ENCODE peak calls at places on chromosomes 7 and 10, in six cellular contexts. One of them, this sample, is unnamed. For H3K4me1, the result is how much of the 10 kb centered on the place peaks cover.

GRCh38 chr7:116713918-116714317 is 41.9 kb downstream of the MET start:
- DNase-seq in neural progenitor cell: no peak
- DNase-seq in OCI-LY7: no peak
- DNase-seq in body of pancreas: no peak
- DNase-seq in hepatocyte: no peak
- DNase-seq in fibroblast of lung: peak
- DNase-seq in this sample: no peak

GRCh38 chr7:50369408-50370026 is 65.0 kb downstream of the IKZF1 start:
- DNase-seq in neural progenitor cell: peak
- DNase-seq in OCI-LY7: peak
- DNase-seq in body of pancreas: no peak
- DNase-seq in hepatocyte: no peak
- DNase-seq in fibroblast of lung: peak
- DNase-seq in this sample: peak

GRCh38 chr10:63331586-63331985 is 134.2 kb downstream of the JMJD1C start:
- DNase-seq in neural progenitor cell: no peak
- DNase-seq in OCI-LY7: no peak
- DNase-seq in body of pancreas: no peak
- DNase-seq in hepatocyte: no peak
- DNase-seq in fibroblast of lung: peak
- DNase-seq in this sample: no peak

GRCh38 chr7:100489824-100490223 is 6.1 kb downstream of the NYAP1 start:
- DNase-seq in neural progenitor cell: peak
- DNase-seq in OCI-LY7: peak
- DNase-seq in body of pancreas: peak
- DNase-seq in hepatocyte: peak
- DNase-seq in fibroblast of lung: peak
- DNase-seq in this sample: peak

GRCh38 chr10:6203331-6204062 is 765 bp downstream of the PFKFB3 start:
- DNase-seq in neural progenitor cell: peak
- DNase-seq in OCI-LY7: peak
- DNase-seq in body of pancreas: peak
- DNase-seq in hepatocyte: peak
- DNase-seq in fibroblast of lung: peak
- DNase-seq in this sample: peak

GRCh38 chr10:61634711-61635110 is 28.0 kb upstream of the CABCOCO1 start:
- DNase-seq in neural progenitor cell: no peak
- DNase-seq in OCI-LY7: no peak
- DNase-seq in body of pancreas: no peak
- DNase-seq in hepatocyte: no peak
- DNase-seq in fibroblast of lung: peak
- DNase-seq in this sample: no peak

GRCh38 chr10:6757119-6757518 is 177.0 kb upstream of the PRKCQ start:
- DNase-seq in neural progenitor cell: no peak
- DNase-seq in OCI-LY7: no peak
- DNase-seq in body of pancreas: no peak
- DNase-seq in hepatocyte: no peak
- DNase-seq in fibroblast of lung: no peak
- DNase-seq in this sample: no peak

GRCh38 chr7:88546808-88547207 is 212.7 kb upstream of the ZNF804B start:
- DNase-seq in neural progenitor cell: peak
- DNase-seq in OCI-LY7: peak
- DNase-seq in body of pancreas: peak
- DNase-seq in hepatocyte: peak
- DNase-seq in fibroblast of lung: no peak
- DNase-seq in this sample: peak

GRCh38 chr7:1193593-1194424 is 33.8 kb upstream of the ZFAND2A start:
- DNase-seq in neural progenitor cell: peak
- DNase-seq in OCI-LY7: peak
- DNase-seq in body of pancreas: peak
- DNase-seq in hepatocyte: peak
- DNase-seq in fibroblast of lung: peak
- DNase-seq in this sample: peak

GRCh38 chr7:98802088-98802780 is 67.6 kb downstream of the TMEM130 start:
- DNase-seq in neural progenitor cell: peak
- DNase-seq in OCI-LY7: peak
- DNase-seq in body of pancreas: peak
- DNase-seq in hepatocyte: peak
- DNase-seq in fibroblast of lung: peak
- DNase-seq in this sample: peak

GRCh38 chr10:102422586-102423129 is 2.0 kb downstream of the FBXL15 start:
- DNase-seq in neural progenitor cell: peak
- DNase-seq in OCI-LY7: peak
- DNase-seq in body of pancreas: peak
- DNase-seq in hepatocyte: peak
- DNase-seq in fibroblast of lung: peak
- DNase-seq in this sample: peak

GRCh38 chr10:101766753-101767599 is 8.9 kb downstream of the FGF8 start:
- DNase-seq in neural progenitor cell: no peak
- DNase-seq in OCI-LY7: no peak
- DNase-seq in body of pancreas: no peak
- DNase-seq in hepatocyte: no peak
- DNase-seq in fibroblast of lung: no peak
- DNase-seq in this sample: no peak

GRCh38 chr7:30255096-30255769 is 29.2 kb upstream of the ZNRF2 start:
- DNase-seq in neural progenitor cell: no peak
- DNase-seq in OCI-LY7: no peak
- DNase-seq in body of pancreas: no peak
- DNase-seq in hepatocyte: peak
- DNase-seq in fibroblast of lung: no peak
- DNase-seq in this sample: no peak

GRCh38 chr10:69453759-69454158 is 2.5 kb downstream of the TSPAN15 start:
- DNase-seq in neural progenitor cell: no peak
- DNase-seq in OCI-LY7: no peak
- DNase-seq in body of pancreas: peak
- DNase-seq in hepatocyte: no peak
- DNase-seq in fibroblast of lung: no peak
- DNase-seq in this sample: no peak

GRCh38 chr10:90674927-90675326 is 182.9 kb downstream of the HTR7 start:
- DNase-seq in neural progenitor cell: no peak
- DNase-seq in OCI-LY7: no peak
- DNase-seq in body of pancreas: no peak
- DNase-seq in hepatocyte: peak
- DNase-seq in fibroblast of lung: peak
- DNase-seq in this sample: no peak

GRCh38 chr7:129163875-129164544 is 19.5 kb downstream of the TSPAN33 start:
- DNase-seq in neural progenitor cell: peak
- DNase-seq in OCI-LY7: peak
- DNase-seq in body of pancreas: no peak
- DNase-seq in hepatocyte: peak
- DNase-seq in fibroblast of lung: peak
- DNase-seq in this sample: peak

GRCh38 chr10:75825656-75826055 is 394.2 kb downstream of the LRMDA start:
- DNase-seq in neural progenitor cell: no peak
- DNase-seq in OCI-LY7: no peak
- DNase-seq in body of pancreas: no peak
- DNase-seq in hepatocyte: no peak
- DNase-seq in fibroblast of lung: peak
- DNase-seq in this sample: no peak

GRCh38 chr10:4359003-4359402 is 467.0 kb upstream of the AKR1E2 start:
- DNase-seq in neural progenitor cell: peak
- DNase-seq in OCI-LY7: no peak
- DNase-seq in body of pancreas: no peak
- DNase-seq in hepatocyte: no peak
- DNase-seq in fibroblast of lung: peak
- DNase-seq in this sample: peak

GRCh38 chr10:116698364-116698763 is 44.0 kb downstream of the HSPA12A start:
- DNase-seq in neural progenitor cell: no peak
- DNase-seq in OCI-LY7: no peak
- DNase-seq in body of pancreas: no peak
- DNase-seq in hepatocyte: no peak
- DNase-seq in fibroblast of lung: no peak
- DNase-seq in this sample: no peak
- TF ChIP-seq CTCF in neural progenitor cell: no peak
- TF ChIP-seq CTCF in OCI-LY7: no peak
- TF ChIP-seq CTCF in body of pancreas: no peak
- TF ChIP-seq CTCF in hepatocyte: no peak
- TF ChIP-seq CTCF in fibroblast of lung: no peak
- TF ChIP-seq CTCF in this sample: no peak

DNA sequence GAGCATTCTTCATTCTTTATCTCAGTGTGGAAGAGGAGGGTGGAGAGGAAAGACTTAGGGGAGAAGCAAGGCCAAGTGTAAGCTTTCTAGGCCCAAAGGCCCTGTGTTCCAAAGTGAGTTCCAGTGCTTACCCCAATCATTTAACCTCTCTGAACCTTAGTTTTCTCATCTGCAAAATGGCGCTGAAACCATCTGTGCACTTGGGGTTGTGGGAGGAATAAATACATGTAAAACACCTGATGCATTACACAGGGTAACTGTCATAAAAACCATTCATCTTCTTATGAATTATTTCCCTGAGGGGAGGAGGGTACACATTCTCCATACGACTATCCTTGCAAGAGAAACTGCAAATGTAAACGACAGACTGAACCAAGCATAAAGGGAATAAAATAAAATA is 19.0 kb downstream of the PIK3AP1 start:
- DNase-seq in neural progenitor cell: no peak
- DNase-seq in OCI-LY7: peak
- DNase-seq in body of pancreas: no peak
- DNase-seq in hepatocyte: no peak
- DNase-seq in fibroblast of lung: no peak
- DNase-seq in this sample: no peak
- H3K4me1 ChIP-seq in neural progenitor cell: under half
- H3K4me1 ChIP-seq in OCI-LY7: half or more
- H3K4me1 ChIP-seq in body of pancreas: under half
- H3K4me1 ChIP-seq in hepatocyte: under half
- H3K4me1 ChIP-seq in fibroblast of lung: under half
- H3K4me1 ChIP-seq in this sample: under half

GRCh38 chr7:72334066-72334465 is 78.1 kb downstream of the CALN1 start:
- DNase-seq in neural progenitor cell: peak
- DNase-seq in OCI-LY7: no peak
- DNase-seq in body of pancreas: no peak
- DNase-seq in hepatocyte: no peak
- DNase-seq in fibroblast of lung: no peak
- DNase-seq in this sample: no peak
- TF ChIP-seq CTCF in neural progenitor cell: peak
- TF ChIP-seq CTCF in OCI-LY7: peak
- TF ChIP-seq CTCF in body of pancreas: no peak
- TF ChIP-seq CTCF in hepatocyte: no peak
- TF ChIP-seq CTCF in fibroblast of lung: no peak
- TF ChIP-seq CTCF in this sample: peak

DNA sequence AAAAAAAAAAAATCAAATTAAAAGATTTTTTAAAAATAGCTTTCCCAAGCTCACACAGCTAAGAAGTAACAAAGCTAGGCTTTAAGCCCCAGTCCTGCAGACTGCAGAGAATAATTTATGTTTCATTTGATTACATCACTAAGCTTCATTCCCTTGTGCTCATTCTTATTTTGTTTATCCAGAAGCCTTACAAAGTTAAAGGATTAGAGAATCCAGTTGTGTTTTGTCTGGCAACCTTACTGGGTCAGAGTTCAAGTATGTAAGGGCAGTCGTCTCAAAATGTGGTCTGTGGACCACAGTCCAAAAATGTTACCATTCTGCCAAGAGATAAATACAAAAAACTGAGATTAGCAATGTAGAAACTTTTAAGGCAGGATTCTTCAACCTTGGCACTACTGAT is 32.1 kb upstream of the EZH2 start:
- DNase-seq in neural progenitor cell: no peak
- DNase-seq in OCI-LY7: no peak
- DNase-seq in body of pancreas: no peak
- DNase-seq in hepatocyte: no peak
- DNase-seq in fibroblast of lung: peak
- DNase-seq in this sample: no peak
- H3K4me1 ChIP-seq in neural progenitor cell: under half
- H3K4me1 ChIP-seq in OCI-LY7: under half
- H3K4me1 ChIP-seq in body of pancreas: under half
- H3K4me1 ChIP-seq in hepatocyte: under half
- H3K4me1 ChIP-seq in fibroblast of lung: under half
- H3K4me1 ChIP-seq in this sample: under half

This sample was measured in A673.